ENCODE peak calls at places on chromosomes 6 and 20, in seven cellular contexts. One of them, this sample, is unnamed.

GRCh38 chr20:25496165-25496967 is 88.9 kb downstream of the GINS1 start:
- DNase-seq in left ventricle myocardium inferior: no peak
- DNase-seq in foreskin keratinocyte: no peak
- DNase-seq in AML-193: no peak
- DNase-seq in SW480: no peak
- DNase-seq in MV-4-11: no peak
- DNase-seq in EL: no peak
- DNase-seq in this sample: no peak

GRCh38 chr6:5142915-5143314 is 57.8 kb downstream of the PPP1R3G start:
- DNase-seq in left ventricle myocardium inferior: no peak
- DNase-seq in foreskin keratinocyte: no peak
- DNase-seq in AML-193: peak; percentile 78
- DNase-seq in SW480: no peak
- DNase-seq in MV-4-11: peak; percentile 96
- DNase-seq in EL: peak; percentile 16
- DNase-seq in this sample: no peak

GRCh38 chr20:23634985-23635767 is 2.6 kb downstream of the CST3 start:
- DNase-seq in left ventricle myocardium inferior: peak; percentile 72
- DNase-seq in foreskin keratinocyte: no peak
- DNase-seq in AML-193: no peak
- DNase-seq in SW480: no peak
- DNase-seq in MV-4-11: no peak
- DNase-seq in EL: no peak
- DNase-seq in this sample: no peak

GRCh38 chr6:149334682-149335160 is 17.2 kb downstream of the TAB2 start:
- DNase-seq in left ventricle myocardium inferior: no peak
- DNase-seq in foreskin keratinocyte: peak; percentile 83
- DNase-seq in AML-193: no peak
- DNase-seq in SW480: no peak
- DNase-seq in MV-4-11: no peak
- DNase-seq in EL: peak; percentile 91
- DNase-seq in this sample: peak; percentile 76

GRCh38 chr20:23361108-23361650 is 803 bp upstream of the GZF1 start:
- DNase-seq in left ventricle myocardium inferior: no peak
- DNase-seq in foreskin keratinocyte: peak; percentile 20
- DNase-seq in AML-193: peak; percentile 14
- DNase-seq in SW480: peak; percentile 52
- DNase-seq in MV-4-11: no peak
- DNase-seq in EL: peak; percentile 22
- DNase-seq in this sample: no peak

GRCh38 chr6:140567469-140567868 is 1193.0 kb upstream of the CITED2 start:
- DNase-seq in left ventricle myocardium inferior: no peak
- DNase-seq in foreskin keratinocyte: no peak
- DNase-seq in AML-193: no peak
- DNase-seq in SW480: no peak
- DNase-seq in MV-4-11: no peak
- DNase-seq in EL: peak; percentile 25
- DNase-seq in this sample: no peak

GRCh38 chr20:48706710-48707339 is 121.0 kb downstream of the PREX1 start:
- DNase-seq in left ventricle myocardium inferior: no peak
- DNase-seq in foreskin keratinocyte: no peak
- DNase-seq in AML-193: no peak
- DNase-seq in SW480: no peak
- DNase-seq in MV-4-11: no peak
- DNase-seq in EL: no peak
- DNase-seq in this sample: no peak

GRCh38 chr20:25083773-25084615 is 2.1 kb upstream of the VSX1 start:
- DNase-seq in left ventricle myocardium inferior: no peak
- DNase-seq in foreskin keratinocyte: peak; percentile 16
- DNase-seq in AML-193: no peak
- DNase-seq in SW480: peak; percentile 76
- DNase-seq in MV-4-11: no peak
- DNase-seq in EL: no peak
- DNase-seq in this sample: no peak

GRCh38 chr6:99822741-99823512 is 171.1 kb downstream of the MCHR2 start:
- DNase-seq in left ventricle myocardium inferior: no peak
- DNase-seq in foreskin keratinocyte: peak; percentile 83
- DNase-seq in AML-193: peak; percentile 47
- DNase-seq in SW480: peak; percentile 76
- DNase-seq in MV-4-11: peak; percentile 1
- DNase-seq in EL: peak; percentile 71
- DNase-seq in this sample: peak; percentile 69

GRCh38 chr20:50027611-50028105 is 44.9 kb downstream of the SNAI1 start:
- DNase-seq in left ventricle myocardium inferior: peak; percentile 71
- DNase-seq in foreskin keratinocyte: no peak
- DNase-seq in AML-193: no peak
- DNase-seq in SW480: no peak
- DNase-seq in MV-4-11: no peak
- DNase-seq in EL: peak; percentile 89
- DNase-seq in this sample: peak; percentile 44

GRCh38 chr6:3229566-3230274 is 2.3 kb upstream of the TUBB2B start:
- DNase-seq in left ventricle myocardium inferior: no peak
- DNase-seq in foreskin keratinocyte: no peak
- DNase-seq in AML-193: no peak
- DNase-seq in SW480: no peak
- DNase-seq in MV-4-11: no peak
- DNase-seq in EL: no peak
- DNase-seq in this sample: no peak

GRCh38 chr6:45920819-45921511 is 94.7 kb downstream of the CLIC5 start:
- DNase-seq in left ventricle myocardium inferior: no peak
- DNase-seq in foreskin keratinocyte: peak; percentile 9
- DNase-seq in AML-193: no peak
- DNase-seq in SW480: no peak
- DNase-seq in MV-4-11: no peak
- DNase-seq in EL: peak; percentile 13
- DNase-seq in this sample: peak; percentile 16

GRCh38 chr20:6053776-6054688 is at the start of gene LRRN4:
- DNase-seq in left ventricle myocardium inferior: no peak
- DNase-seq in foreskin keratinocyte: peak; percentile 94
- DNase-seq in AML-193: no peak
- DNase-seq in SW480: peak; percentile 85
- DNase-seq in MV-4-11: no peak
- DNase-seq in EL: peak; percentile 56
- DNase-seq in this sample: peak; percentile 80

GRCh38 chr20:15364781-15365180 is 1027.4 kb upstream of the FLRT3 start:
- DNase-seq in left ventricle myocardium inferior: no peak
- DNase-seq in foreskin keratinocyte: no peak
- DNase-seq in AML-193: no peak
- DNase-seq in SW480: no peak
- DNase-seq in MV-4-11: no peak
- DNase-seq in EL: no peak
- DNase-seq in this sample: no peak

GRCh38 chr6:168163096-168163731 is 84.2 kb upstream of the FRMD1 start:
- DNase-seq in left ventricle myocardium inferior: no peak
- DNase-seq in foreskin keratinocyte: no peak
- DNase-seq in AML-193: no peak
- DNase-seq in SW480: no peak
- DNase-seq in MV-4-11: no peak
- DNase-seq in EL: no peak
- DNase-seq in this sample: no peak

GRCh38 chr6:145948328-145948727 is 15.8 kb downstream of the SHPRH start:
- DNase-seq in left ventricle myocardium inferior: no peak
- DNase-seq in foreskin keratinocyte: peak; percentile 62
- DNase-seq in AML-193: no peak
- DNase-seq in SW480: no peak
- DNase-seq in MV-4-11: no peak
- DNase-seq in EL: peak; percentile 25
- DNase-seq in this sample: peak; percentile 64

GRCh38 chr20:57818418-57818817 is 108.6 kb upstream of the PMEPA1 start:
- DNase-seq in left ventricle myocardium inferior: no peak
- DNase-seq in foreskin keratinocyte: no peak
- DNase-seq in AML-193: no peak
- DNase-seq in SW480: no peak
- DNase-seq in MV-4-11: no peak
- DNase-seq in EL: no peak
- DNase-seq in this sample: no peak

GRCh38 chr20:45487231-45487635 is 17.7 kb downstream of the WFDC2 start:
- DNase-seq in left ventricle myocardium inferior: no peak
- DNase-seq in foreskin keratinocyte: no peak
- DNase-seq in AML-193: no peak
- DNase-seq in SW480: no peak
- DNase-seq in MV-4-11: no peak
- DNase-seq in EL: no peak
- DNase-seq in this sample: no peak

GRCh38 chr6:31657406-31658157 is 1.9 kb downstream of the APOM start:
- DNase-seq in left ventricle myocardium inferior: no peak
- DNase-seq in foreskin keratinocyte: no peak
- DNase-seq in AML-193: no peak
- DNase-seq in SW480: no peak
- DNase-seq in MV-4-11: no peak
- DNase-seq in EL: no peak
- DNase-seq in this sample: no peak

GRCh38 chr6:158654498-158654897 is 4.6 kb downstream of the SYTL3 start:
- DNase-seq in left ventricle myocardium inferior: peak; percentile 82
- DNase-seq in foreskin keratinocyte: no peak
- DNase-seq in AML-193: peak; percentile 29
- DNase-seq in SW480: peak; percentile 63
- DNase-seq in MV-4-11: peak; percentile 66
- DNase-seq in EL: peak; percentile 90
- DNase-seq in this sample: peak; percentile 20

GRCh38 chr6:131727868-131728267 is 17.1 kb upstream of the CTAGE9 start:
- DNase-seq in left ventricle myocardium inferior: no peak
- DNase-seq in foreskin keratinocyte: no peak
- DNase-seq in AML-193: no peak
- DNase-seq in SW480: no peak
- DNase-seq in MV-4-11: no peak
- DNase-seq in EL: no peak
- DNase-seq in this sample: no peak

GRCh38 chr6:96478695-96479094 is 42.9 kb upstream of the UFL1 start:
- DNase-seq in left ventricle myocardium inferior: no peak
- DNase-seq in foreskin keratinocyte: no peak
- DNase-seq in AML-193: no peak
- DNase-seq in SW480: no peak
- DNase-seq in MV-4-11: no peak
- DNase-seq in EL: no peak
- DNase-seq in this sample: no peak

GRCh38 chr6:136607932-136608772 is 57.9 kb upstream of the MAP7 start:
- DNase-seq in left ventricle myocardium inferior: peak; percentile 44
- DNase-seq in foreskin keratinocyte: peak; percentile 77
- DNase-seq in AML-193: peak; percentile 45
- DNase-seq in SW480: peak; percentile 53
- DNase-seq in MV-4-11: peak; percentile 26
- DNase-seq in EL: peak; percentile 64
- DNase-seq in this sample: peak; percentile 76

This sample was measured in mammary epithelial cell.